ENCODE peak calls at places on chromosomes 6 and 20, in eight cellular contexts. X is Calu3, N is progenitor cell of endocrine pancreas, T is nephron progenitor cell, Q is choroid plexus epithelial cell, I is stomach, U is HCT116, E is endothelial cell. W is an unnamed sample.

GRCh38 chr20:40956503-40956902 is 72.1 kb upstream of the TOP1 start:
- DNase-seq in Q (no peak), U (no peak), I (peak), X (no peak), T (no peak), N (no peak), E (no peak), W (no peak)

GRCh38 chr6:93417421-93417996 is 1.9 kb downstream of the EPHA7 start:
- DNase-seq in T (peak), I (no peak), E (peak), U (no peak), X (no peak), Q (peak), N (no peak), W (no peak)

GRCh38 chr6:7112741-7113313 is 5.1 kb downstream of the RREB1 start:
- DNase-seq in T (peak), Q (no peak), X (peak), U (no peak), I (peak), E (no peak), N (no peak), W (no peak)

GRCh38 chr6:9138856-9139426 is 703.6 kb upstream of the SLC35B3 start:
- DNase-seq in X (no peak), T (no peak), Q (no peak), I (no peak), U (no peak), N (no peak), E (no peak), W (no peak)

GRCh38 chr6:27669798-27670301 is 196.9 kb upstream of the ZNF184 start:
- DNase-seq in X (no peak), Q (no peak), I (no peak), U (no peak), N (no peak), E (no peak), T (no peak), W (no peak)

GRCh38 chr6:9204171-9204570 is 768.8 kb upstream of the SLC35B3 start:
- DNase-seq in I (no peak), Q (peak), N (no peak), E (no peak), U (peak), T (no peak), X (peak), W (no peak)

GRCh38 chr6:168852336-168852884 is 401.2 kb downstream of the THBS2 start:
- DNase-seq in U (no peak), X (no peak), Q (no peak), T (no peak), N (no peak), I (no peak), E (no peak), W (no peak)

GRCh38 chr6:6614096-6614964 is 25.8 kb downstream of the LY86 start:
- DNase-seq in I (no peak), X (no peak), U (no peak), N (no peak), E (no peak), T (no peak), Q (no peak), W (no peak)

GRCh38 chr6:125918681-125919566 is 37.6 kb upstream of the HINT3 start:
- DNase-seq in X (peak), T (no peak), U (no peak), E (no peak), N (no peak), I (peak), Q (peak), W (no peak)

GRCh38 chr20:17664025-17664638 is 17.9 kb downstream of the RRBP1 start:
- DNase-seq in I (peak), X (no peak), E (no peak), N (no peak), Q (peak), T (no peak), U (no peak), W (no peak)

GRCh38 chr6:13012271-13012670 is 295.7 kb downstream of the PHACTR1 start:
- DNase-seq in Q (no peak), T (no peak), X (no peak), E (no peak), N (no peak), U (no peak), I (no peak), W (no peak)

GRCh38 chr20:18628330-18628941 is 40.6 kb downstream of the DTD1 start:
- DNase-seq in X (peak), N (no peak), Q (no peak), I (peak), T (peak), E (peak), U (no peak), W (no peak)

GRCh38 chr20:35821807-35822242 is 50.0 kb downstream of the PHF20 start:
- DNase-seq in U (no peak), Q (peak), I (no peak), X (no peak), T (no peak), E (no peak), N (no peak), W (no peak)

GRCh38 chr20:34872604-34873224 is at the start of gene GGT7:
- DNase-seq in E (peak), T (peak), N (peak), X (peak), U (peak), I (peak), Q (peak), W (peak)

GRCh38 chr6:90393232-90393884 is 96.7 kb upstream of the BACH2 start:
- DNase-seq in U (peak), N (peak), I (peak), E (peak), X (peak), T (peak), Q (peak), W (no peak)

GRCh38 chr20:14775778-14776177 is 438.4 kb upstream of the FLRT3 start:
- DNase-seq in Q (peak), T (no peak), N (no peak), X (no peak), I (peak), E (no peak), U (peak), W (no peak)

GRCh38 chr6:29137724-29138123 is 29.9 kb downstream of the OR2J3 start:
- DNase-seq in X (no peak), E (no peak), N (no peak), Q (no peak), T (no peak), U (no peak), I (no peak), W (no peak)

GRCh38 chr20:20259534-20259933 is 108.4 kb upstream of the INSM1 start:
- DNase-seq in I (no peak), Q (no peak), U (no peak), E (no peak), T (no peak), X (no peak), N (no peak), W (no peak)

GRCh38 chr6:46490425-46491200 is 636 bp downstream of the RCAN2 start:
- DNase-seq in I (peak), U (no peak), N (peak), X (peak), Q (no peak), E (peak), T (peak), W (no peak)

GRCh38 chr20:58475466-58475865 is 39.7 kb downstream of the APCDD1L start:
- DNase-seq in T (no peak), X (no peak), N (no peak), E (no peak), U (no peak), Q (no peak), I (no peak), W (no peak)

GRCh38 chr6:36769676-36770499 is 69.4 kb downstream of the CPNE5 start:
- DNase-seq in U (no peak), X (no peak), E (no peak), Q (peak), I (peak), N (no peak), T (no peak), W (no peak)

GRCh38 chr6:31008165-31008564 is 2.1 kb upstream of the MUC22 start:
- DNase-seq in N (no peak), U (no peak), T (no peak), Q (no peak), E (no peak), X (peak), I (no peak), W (no peak)

GRCh38 chr20:58612021-58612700 is 38.9 kb upstream of the STX16 start:
- DNase-seq in U (no peak), I (peak), X (no peak), N (no peak), Q (peak), T (no peak), E (no peak), W (no peak)

GRCh38 chr6:35496036-35496850 is 636 bp downstream of the TEAD3 start:
- DNase-seq in N (peak), U (no peak), Q (no peak), I (peak), T (peak), X (peak), E (peak), W (peak)

GRCh38 chr20:32052090-32052791 is at the start of gene HCK:
- DNase-seq in T (peak), X (no peak), I (peak), N (no peak), U (no peak), Q (no peak), E (no peak), W (peak)

GRCh38 chr6:89828988-89829590 is 591 bp upstream of the CASP8AP2 start:
- DNase-seq in X (peak), N (no peak), I (no peak), U (no peak), Q (no peak), E (no peak), T (no peak), W (no peak)

GRCh38 chr20:9660236-9660868 is 146.0 kb downstream of the LAMP5 start:
- DNase-seq in Q (peak), X (peak), T (peak), N (peak), U (no peak), E (peak), I (no peak), W (no peak)

GRCh38 chr20:10584319-10584812 is 89.4 kb downstream of the JAG1 start:
- DNase-seq in N (no peak), Q (no peak), X (no peak), U (no peak), E (no peak), T (no peak), I (no peak), W (no peak)

GRCh38 chr6:26017567-26017966 is 55.0 kb downstream of the TRIM38 start:
- DNase-seq in Q (peak), X (peak), I (peak), T (peak), E (peak), U (no peak), N (no peak), W (no peak)

GRCh38 chr6:11586574-11586973 is 49.0 kb downstream of the TMEM170B start:
- DNase-seq in X (no peak), U (no peak), I (no peak), Q (peak), N (no peak), E (no peak), T (no peak), W (no peak)

GRCh38 chr20:32447136-32448027 is 89.3 kb downstream of the ASXL1 start:
- DNase-seq in T (no peak), X (no peak), I (no peak), N (no peak), Q (no peak), E (no peak), U (no peak), W (no peak)

GRCh38 chr6:158328446-158328845 is 16.2 kb downstream of the TULP4 start:
- DNase-seq in Q (no peak), I (no peak), T (no peak), N (no peak), U (no peak), X (peak), E (no peak), W (no peak)

GRCh38 chr6:158211273-158212055 is 43.3 kb downstream of the GTF2H5 start:
- DNase-seq in N (no peak), U (no peak), E (no peak), T (no peak), I (no peak), X (no peak), Q (peak), W (no peak)

GRCh38 chr6:73579851-73580246 is 59.0 kb upstream of the EEF1A1 start:
- DNase-seq in T (no peak), N (no peak), X (peak), Q (peak), I (peak), U (peak), E (peak), W (no peak)

GRCh38 chr6:158911746-158912158 is 88.2 kb downstream of the RSPH3 start:
- DNase-seq in I (peak), U (no peak), E (no peak), Q (no peak), X (peak), N (no peak), T (no peak), W (no peak)

DNA sequence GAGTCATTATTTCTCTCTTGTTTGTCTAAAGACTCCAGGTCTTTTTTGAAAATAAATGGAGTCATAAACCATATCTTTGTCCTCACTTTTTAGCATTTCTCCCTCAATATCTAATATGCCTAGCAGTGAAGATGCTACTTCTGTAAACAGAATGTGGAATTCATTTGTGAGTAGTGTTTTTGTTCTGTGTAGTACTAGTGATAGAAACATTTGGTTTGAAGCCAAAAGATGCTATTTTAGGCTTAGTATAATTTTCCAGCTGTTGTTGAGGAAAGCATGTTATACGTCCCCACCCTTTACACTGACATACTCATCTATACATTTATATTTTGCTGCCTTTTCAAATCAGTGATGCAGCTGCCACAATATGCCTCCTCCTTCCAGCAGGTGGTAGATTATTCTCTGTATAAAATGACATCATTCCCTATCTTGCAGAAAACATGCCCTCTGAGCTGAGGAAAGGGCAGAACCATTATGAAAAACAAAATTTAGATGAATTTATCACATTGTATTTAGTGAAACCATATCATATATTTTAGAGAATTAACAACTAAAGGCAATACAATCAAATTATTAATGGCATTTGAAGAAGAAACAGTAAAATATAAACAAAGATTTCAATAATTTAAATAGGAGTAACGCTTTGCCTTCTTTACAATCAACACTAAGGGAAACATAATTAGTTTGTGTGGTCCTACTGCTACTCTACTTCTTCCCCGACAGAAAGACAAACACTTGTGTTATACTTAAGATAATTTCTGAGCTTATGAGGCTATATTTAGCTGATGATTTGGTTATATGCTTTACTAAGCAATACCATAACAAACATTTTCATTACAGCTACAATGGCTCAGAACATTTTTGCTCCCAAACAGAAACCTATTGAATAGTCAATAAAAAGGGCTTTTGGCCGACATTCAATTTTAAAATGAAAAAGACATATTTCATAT is 1217.4 kb upstream of the GJE1 start:
- DNase-seq in X (no peak), N (no peak), U (no peak), E (no peak), Q (peak), I (no peak), T (no peak), W (no peak)
- TF ChIP-seq CTCF in X (no peak), N (no peak), U (no peak), E (no peak), Q (peak), I (no peak), T (no peak), W (no peak)

GRCh38 chr6:81734500-81735140 is 17.9 kb downstream of the TENT5A start:
- DNase-seq in T (no peak), I (no peak), Q (no peak), N (no peak), U (no peak), E (no peak), X (no peak), W (no peak)

GRCh38 chr6:81736428-81736827 is 16.1 kb downstream of the TENT5A start:
- DNase-seq in E (no peak), Q (no peak), U (no peak), T (no peak), I (no peak), X (no peak), N (no peak), W (no peak)

GRCh38 chr6:81735756-81736380 is 16.6 kb downstream of the TENT5A start:
- DNase-seq in E (no peak), T (no peak), Q (peak), N (no peak), I (no peak), X (no peak), U (no peak), W (no peak)

GRCh38 chr6:81731814-81732213 is 20.7 kb downstream of the TENT5A start:
- DNase-seq in Q (no peak), E (no peak), T (no peak), N (no peak), U (no peak), I (no peak), X (no peak), W (no peak)

GRCh38 chr6:81734081-81734480 is 18.4 kb downstream of the TENT5A start:
- DNase-seq in I (no peak), X (no peak), T (no peak), U (no peak), N (no peak), E (no peak), Q (peak), W (no peak)
- TF ChIP-seq CTCF in I (no peak), X (no peak), T (no peak), U (no peak), N (no peak), E (no peak), Q (peak), W (peak)

GRCh38 chr6:5398530-5398929 is 137.2 kb downstream of the FARS2 start:
- DNase-seq in I (no peak), T (no peak), N (no peak), X (no peak), U (peak), Q (peak), E (no peak), W (no peak)
- TF ChIP-seq CTCF in I (peak), T (peak), N (peak), X (no peak), U (peak), Q (peak), E (peak), W (peak)

GRCh38 chr20:38033330-38034107 is at the start of the genes RPRD1B and TTI1:
- DNase-seq in T (peak), X (peak), E (peak), N (peak), Q (peak), U (peak), I (peak), W (peak)
- TF ChIP-seq CTCF in T (no peak), X (no peak), E (no peak), N (no peak), Q (no peak), U (no peak), I (no peak), W (no peak)

DNA sequence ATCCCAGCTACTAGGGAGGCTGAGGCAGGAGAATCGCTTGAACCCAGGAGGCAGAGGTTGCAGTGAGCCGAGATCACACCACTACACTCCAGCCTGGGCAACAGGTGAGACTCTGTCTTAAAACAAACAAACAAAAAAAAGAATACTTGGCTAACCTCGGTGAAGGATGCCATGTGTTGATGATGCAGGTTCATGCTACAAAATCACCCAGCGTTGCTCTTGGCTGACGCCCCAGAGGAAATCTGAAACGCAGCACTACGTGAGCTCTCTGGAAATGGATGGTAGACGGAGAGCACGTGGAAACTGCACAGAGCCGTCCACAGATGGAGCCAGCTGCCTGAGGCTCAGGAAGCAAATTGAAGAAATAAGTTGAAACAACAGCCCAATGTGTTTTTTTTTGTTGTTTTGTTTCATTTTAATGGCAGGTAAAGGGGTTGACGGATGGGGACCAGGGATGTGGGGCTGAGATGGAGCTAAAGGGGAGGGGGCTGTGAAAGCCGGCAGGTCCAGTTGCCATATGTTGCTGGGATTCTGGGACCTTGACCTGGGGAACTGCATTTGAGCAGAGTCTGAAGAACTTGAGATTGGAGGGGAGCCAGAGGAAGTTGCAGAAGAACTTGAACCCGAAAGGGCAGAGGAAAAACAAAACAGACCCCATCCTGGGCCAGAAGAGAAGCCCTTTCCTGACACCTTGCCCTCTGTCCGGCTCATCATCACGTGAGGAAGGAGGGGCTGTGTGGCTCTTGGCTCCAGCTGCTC is 12.8 kb upstream of the MANBAL start:
- DNase-seq in T (no peak), I (peak), Q (peak), U (no peak), E (no peak), X (peak), N (no peak), W (no peak)
- TF ChIP-seq CTCF in T (no peak), I (peak), Q (peak), U (peak), E (no peak), X (no peak), N (peak), W (peak)

DNA sequence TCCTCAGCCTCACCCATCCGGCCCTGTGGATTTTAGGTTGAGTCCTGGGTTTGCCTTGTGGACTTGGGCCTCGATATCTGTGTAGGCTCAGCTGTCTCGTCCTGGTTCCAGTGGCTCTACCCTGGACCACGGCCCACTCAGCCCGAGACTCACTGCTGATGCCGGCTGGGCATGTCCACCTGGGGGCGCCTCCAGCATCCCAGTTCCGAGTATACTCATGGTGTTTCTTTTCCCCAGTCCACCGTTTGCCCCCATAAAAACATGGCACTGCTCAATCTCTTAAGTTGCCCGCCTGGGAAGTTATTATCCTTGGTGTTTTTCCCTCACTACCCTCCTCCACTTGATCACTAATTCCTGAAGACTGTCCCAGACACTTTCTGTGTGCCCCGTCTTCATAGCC is 99.1 kb downstream of the ARID1B start:
- DNase-seq in U (no peak), Q (no peak), E (peak), N (no peak), X (peak), T (no peak), I (peak), W (no peak)
- TF ChIP-seq CTCF in U (peak), Q (peak), E (peak), N (peak), X (peak), T (no peak), I (no peak), W (no peak)

W was measured in D721Med.